ENCODE peak calls at places on chromosomes 1 and 21, in ten cellular contexts. One of them, this sample, is unnamed.

GRCh38 chr1:26161408-26162219 is 2.7 kb downstream of the FAM110D start:
- DNase-seq in fibroblast of pulmonary artery: peak; percentile 45
- DNase-seq in heart right ventricle: peak; percentile 60
- DNase-seq in progenitor cell of endocrine pancreas: peak; percentile 50
- DNase-seq in prostate gland: no peak
- DNase-seq in fibroblast of mammary gland: peak; percentile 25
- DNase-seq in HFF-Myc: no peak
- DNase-seq in upper lobe of right lung: peak; percentile 85
- DNase-seq in coronary artery: no peak
- DNase-seq in OCI-LY7: no peak
- DNase-seq in this sample: no peak

GRCh38 chr1:23367451-23367790 is 2.2 kb downstream of the ZNF436 start:
- DNase-seq in fibroblast of pulmonary artery: no peak
- DNase-seq in heart right ventricle: no peak
- DNase-seq in progenitor cell of endocrine pancreas: no peak
- DNase-seq in prostate gland: no peak
- DNase-seq in fibroblast of mammary gland: no peak
- DNase-seq in HFF-Myc: no peak
- DNase-seq in upper lobe of right lung: no peak
- DNase-seq in coronary artery: no peak
- DNase-seq in OCI-LY7: peak; percentile 22
- DNase-seq in this sample: no peak

GRCh38 chr1:27598288-27598687 is 5.7 kb downstream of the AHDC1 start:
- DNase-seq in fibroblast of pulmonary artery: peak; percentile 60
- DNase-seq in heart right ventricle: peak; percentile 84
- DNase-seq in progenitor cell of endocrine pancreas: no peak
- DNase-seq in prostate gland: no peak
- DNase-seq in fibroblast of mammary gland: no peak
- DNase-seq in HFF-Myc: no peak
- DNase-seq in upper lobe of right lung: no peak
- DNase-seq in coronary artery: no peak
- DNase-seq in OCI-LY7: no peak
- DNase-seq in this sample: no peak

GRCh38 chr21:15566692-15567091 is 163.1 kb upstream of the USP25 start:
- DNase-seq in fibroblast of pulmonary artery: no peak
- DNase-seq in heart right ventricle: no peak
- DNase-seq in progenitor cell of endocrine pancreas: no peak
- DNase-seq in prostate gland: no peak
- DNase-seq in fibroblast of mammary gland: no peak
- DNase-seq in HFF-Myc: no peak
- DNase-seq in upper lobe of right lung: no peak
- DNase-seq in coronary artery: no peak
- DNase-seq in OCI-LY7: no peak
- DNase-seq in this sample: no peak

GRCh38 chr1:100626397-100626796 is 88.5 kb downstream of the GPR88 start:
- DNase-seq in fibroblast of pulmonary artery: no peak
- DNase-seq in heart right ventricle: no peak
- DNase-seq in progenitor cell of endocrine pancreas: no peak
- DNase-seq in prostate gland: no peak
- DNase-seq in fibroblast of mammary gland: peak; percentile 47
- DNase-seq in HFF-Myc: no peak
- DNase-seq in upper lobe of right lung: no peak
- DNase-seq in coronary artery: no peak
- DNase-seq in OCI-LY7: no peak
- DNase-seq in this sample: no peak

GRCh38 chr21:35616090-35616489 is 444.2 kb downstream of the SETD4 start:
- DNase-seq in fibroblast of pulmonary artery: peak; percentile 69
- DNase-seq in heart right ventricle: no peak
- DNase-seq in progenitor cell of endocrine pancreas: no peak
- DNase-seq in prostate gland: no peak
- DNase-seq in fibroblast of mammary gland: peak; percentile 80
- DNase-seq in HFF-Myc: no peak
- DNase-seq in upper lobe of right lung: no peak
- DNase-seq in coronary artery: no peak
- DNase-seq in OCI-LY7: peak; percentile 5
- DNase-seq in this sample: no peak

GRCh38 chr1:201690528-201690927 is 138.4 kb upstream of the IPO9 start:
- DNase-seq in fibroblast of pulmonary artery: no peak
- DNase-seq in heart right ventricle: no peak
- DNase-seq in progenitor cell of endocrine pancreas: no peak
- DNase-seq in prostate gland: no peak
- DNase-seq in fibroblast of mammary gland: no peak
- DNase-seq in HFF-Myc: no peak
- DNase-seq in upper lobe of right lung: no peak
- DNase-seq in coronary artery: no peak
- DNase-seq in OCI-LY7: no peak
- DNase-seq in this sample: no peak

GRCh38 chr1:2785631-2786328 is 15.7 kb downstream of the TTC34 start:
- DNase-seq in fibroblast of pulmonary artery: no peak
- DNase-seq in heart right ventricle: no peak
- DNase-seq in progenitor cell of endocrine pancreas: no peak
- DNase-seq in prostate gland: no peak
- DNase-seq in fibroblast of mammary gland: no peak
- DNase-seq in HFF-Myc: no peak
- DNase-seq in upper lobe of right lung: peak; percentile 60
- DNase-seq in coronary artery: peak; percentile 63
- DNase-seq in OCI-LY7: no peak
- DNase-seq in this sample: peak; percentile 12

GRCh38 chr1:50996083-50996482 is 26.0 kb downstream of the CDKN2C start:
- DNase-seq in fibroblast of pulmonary artery: no peak
- DNase-seq in heart right ventricle: no peak
- DNase-seq in progenitor cell of endocrine pancreas: no peak
- DNase-seq in prostate gland: no peak
- DNase-seq in fibroblast of mammary gland: no peak
- DNase-seq in HFF-Myc: no peak
- DNase-seq in upper lobe of right lung: no peak
- DNase-seq in coronary artery: no peak
- DNase-seq in OCI-LY7: no peak
- DNase-seq in this sample: no peak

GRCh38 chr1:204400893-204401510 is 10.6 kb downstream of the PPP1R15B start:
- DNase-seq in fibroblast of pulmonary artery: no peak
- DNase-seq in heart right ventricle: no peak
- DNase-seq in progenitor cell of endocrine pancreas: no peak
- DNase-seq in prostate gland: no peak
- DNase-seq in fibroblast of mammary gland: no peak
- DNase-seq in HFF-Myc: no peak
- DNase-seq in upper lobe of right lung: no peak
- DNase-seq in coronary artery: no peak
- DNase-seq in OCI-LY7: no peak
- DNase-seq in this sample: no peak

GRCh38 chr1:20551945-20552727 is at the start of gene FAM43B:
- DNase-seq in fibroblast of pulmonary artery: peak; percentile 24
- DNase-seq in heart right ventricle: peak; percentile 84
- DNase-seq in progenitor cell of endocrine pancreas: peak; percentile 49
- DNase-seq in prostate gland: no peak
- DNase-seq in fibroblast of mammary gland: peak; percentile 35
- DNase-seq in HFF-Myc: no peak
- DNase-seq in upper lobe of right lung: peak; percentile 66
- DNase-seq in coronary artery: no peak
- DNase-seq in OCI-LY7: no peak
- DNase-seq in this sample: no peak

GRCh38 chr1:46969014-46969619 is 27.8 kb upstream of the CYP4A11 start:
- DNase-seq in fibroblast of pulmonary artery: no peak
- DNase-seq in heart right ventricle: no peak
- DNase-seq in progenitor cell of endocrine pancreas: no peak
- DNase-seq in prostate gland: no peak
- DNase-seq in fibroblast of mammary gland: no peak
- DNase-seq in HFF-Myc: no peak
- DNase-seq in upper lobe of right lung: no peak
- DNase-seq in coronary artery: no peak
- DNase-seq in OCI-LY7: no peak
- DNase-seq in this sample: no peak
- TF ChIP-seq CTCF in fibroblast of pulmonary artery: no peak
- TF ChIP-seq CTCF in heart right ventricle: no peak
- TF ChIP-seq CTCF in progenitor cell of endocrine pancreas: peak; percentile 36
- TF ChIP-seq CTCF in prostate gland: no peak
- TF ChIP-seq CTCF in fibroblast of mammary gland: no peak
- TF ChIP-seq CTCF in HFF-Myc: no peak
- TF ChIP-seq CTCF in upper lobe of right lung: peak; percentile 24
- TF ChIP-seq CTCF in coronary artery: no peak
- TF ChIP-seq CTCF in OCI-LY7: peak; percentile 55
- TF ChIP-seq CTCF in this sample: no peak

DNA sequence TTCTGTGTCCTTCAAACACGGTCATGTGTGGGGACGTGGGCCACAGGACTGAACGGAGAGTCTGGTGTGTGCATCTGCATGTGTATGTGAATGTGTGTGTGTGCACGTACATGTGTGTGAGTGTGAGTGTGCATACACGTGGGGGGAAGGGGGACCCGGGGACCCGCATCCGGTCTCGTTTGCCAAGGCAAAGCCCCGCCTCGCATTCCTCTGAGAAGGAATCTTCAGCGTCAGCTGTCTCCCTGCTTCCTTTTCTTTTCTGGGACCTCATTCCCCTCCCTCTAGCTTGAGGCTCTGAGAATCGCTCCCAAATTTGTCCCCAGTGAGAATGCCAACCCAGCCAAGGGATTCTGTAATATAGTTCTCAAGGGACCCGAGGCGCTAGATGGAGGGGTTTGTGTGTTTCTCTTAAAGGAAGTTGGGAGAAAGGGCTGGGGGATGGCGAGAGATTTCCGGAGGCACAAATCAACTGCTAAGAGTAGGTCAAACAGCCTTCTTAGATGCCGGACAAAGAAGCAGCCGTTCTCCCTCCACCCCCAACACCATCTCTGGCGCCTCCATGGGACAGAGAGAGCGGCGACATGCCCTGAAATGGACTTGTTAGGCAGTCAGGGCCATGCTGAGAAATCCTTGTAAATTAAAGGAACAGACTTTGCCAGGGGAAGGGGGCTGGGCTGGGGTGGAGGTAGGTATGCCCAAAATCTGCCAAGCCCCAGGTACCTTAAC is 6.6 kb downstream of the IFFO2 start:
- DNase-seq in fibroblast of pulmonary artery: peak; percentile 58
- DNase-seq in heart right ventricle: peak; percentile 64
- DNase-seq in progenitor cell of endocrine pancreas: no peak
- DNase-seq in prostate gland: no peak
- DNase-seq in fibroblast of mammary gland: peak; percentile 36
- DNase-seq in HFF-Myc: no peak
- DNase-seq in upper lobe of right lung: no peak
- DNase-seq in coronary artery: peak; percentile 86
- DNase-seq in OCI-LY7: no peak
- DNase-seq in this sample: no peak
- TF ChIP-seq CTCF in fibroblast of pulmonary artery: peak; percentile 27
- TF ChIP-seq CTCF in heart right ventricle: no peak
- TF ChIP-seq CTCF in progenitor cell of endocrine pancreas: peak; percentile 19
- TF ChIP-seq CTCF in prostate gland: no peak
- TF ChIP-seq CTCF in fibroblast of mammary gland: peak; percentile 5
- TF ChIP-seq CTCF in HFF-Myc: no peak
- TF ChIP-seq CTCF in upper lobe of right lung: peak; percentile 18
- TF ChIP-seq CTCF in coronary artery: peak; percentile 26
- TF ChIP-seq CTCF in OCI-LY7: no peak
- TF ChIP-seq CTCF in this sample: no peak

GRCh38 chr21:27799861-27800260 is 833.0 kb upstream of the ADAMTS5 start:
- DNase-seq in fibroblast of pulmonary artery: no peak
- DNase-seq in heart right ventricle: no peak
- DNase-seq in progenitor cell of endocrine pancreas: no peak
- DNase-seq in prostate gland: no peak
- DNase-seq in fibroblast of mammary gland: peak; percentile 37
- DNase-seq in HFF-Myc: no peak
- DNase-seq in upper lobe of right lung: no peak
- DNase-seq in coronary artery: no peak
- DNase-seq in OCI-LY7: no peak
- DNase-seq in this sample: no peak

GRCh38 chr21:27803571-27803970 is 836.7 kb upstream of the ADAMTS5 start:
- DNase-seq in fibroblast of pulmonary artery: no peak
- DNase-seq in heart right ventricle: no peak
- DNase-seq in progenitor cell of endocrine pancreas: no peak
- DNase-seq in prostate gland: no peak
- DNase-seq in fibroblast of mammary gland: peak; percentile 55
- DNase-seq in HFF-Myc: no peak
- DNase-seq in upper lobe of right lung: no peak
- DNase-seq in coronary artery: no peak
- DNase-seq in OCI-LY7: no peak
- DNase-seq in this sample: no peak

GRCh38 chr21:27804515-27804914 is 837.6 kb upstream of the ADAMTS5 start:
- DNase-seq in fibroblast of pulmonary artery: no peak
- DNase-seq in heart right ventricle: peak; percentile 33
- DNase-seq in progenitor cell of endocrine pancreas: no peak
- DNase-seq in prostate gland: no peak
- DNase-seq in fibroblast of mammary gland: no peak
- DNase-seq in HFF-Myc: no peak
- DNase-seq in upper lobe of right lung: no peak
- DNase-seq in coronary artery: no peak
- DNase-seq in OCI-LY7: no peak
- DNase-seq in this sample: no peak

GRCh38 chr21:27805696-27806095 is 838.8 kb upstream of the ADAMTS5 start:
- DNase-seq in fibroblast of pulmonary artery: no peak
- DNase-seq in heart right ventricle: no peak
- DNase-seq in progenitor cell of endocrine pancreas: no peak
- DNase-seq in prostate gland: no peak
- DNase-seq in fibroblast of mammary gland: no peak
- DNase-seq in HFF-Myc: no peak
- DNase-seq in upper lobe of right lung: no peak
- DNase-seq in coronary artery: no peak
- DNase-seq in OCI-LY7: no peak
- DNase-seq in this sample: no peak

GRCh38 chr21:27802816-27803475 is 836.1 kb upstream of the ADAMTS5 start:
- DNase-seq in fibroblast of pulmonary artery: peak; percentile 51
- DNase-seq in heart right ventricle: peak; percentile 36
- DNase-seq in progenitor cell of endocrine pancreas: no peak
- DNase-seq in prostate gland: peak; percentile 12
- DNase-seq in fibroblast of mammary gland: peak; percentile 60
- DNase-seq in HFF-Myc: no peak
- DNase-seq in upper lobe of right lung: no peak
- DNase-seq in coronary artery: no peak
- DNase-seq in OCI-LY7: peak; percentile 4
- DNase-seq in this sample: no peak
- TF ChIP-seq CTCF in fibroblast of pulmonary artery: peak; percentile 66
- TF ChIP-seq CTCF in heart right ventricle: peak; percentile 60
- TF ChIP-seq CTCF in progenitor cell of endocrine pancreas: peak; percentile 55
- TF ChIP-seq CTCF in prostate gland: peak; percentile 49
- TF ChIP-seq CTCF in fibroblast of mammary gland: peak; percentile 86
- TF ChIP-seq CTCF in HFF-Myc: peak; percentile 67
- TF ChIP-seq CTCF in upper lobe of right lung: peak; percentile 67
- TF ChIP-seq CTCF in coronary artery: no peak
- TF ChIP-seq CTCF in OCI-LY7: peak; percentile 76
- TF ChIP-seq CTCF in this sample: peak; percentile 25

GRCh38 chr1:39922139-39922757 is 20.5 kb upstream of the MYCL start:
- DNase-seq in fibroblast of pulmonary artery: no peak
- DNase-seq in heart right ventricle: no peak
- DNase-seq in progenitor cell of endocrine pancreas: no peak
- DNase-seq in prostate gland: no peak
- DNase-seq in fibroblast of mammary gland: no peak
- DNase-seq in HFF-Myc: no peak
- DNase-seq in upper lobe of right lung: no peak
- DNase-seq in coronary artery: no peak
- DNase-seq in OCI-LY7: no peak
- DNase-seq in this sample: no peak

GRCh38 chr1:39915499-39916129 is 13.9 kb upstream of the MYCL start:
- DNase-seq in fibroblast of pulmonary artery: no peak
- DNase-seq in heart right ventricle: no peak
- DNase-seq in progenitor cell of endocrine pancreas: no peak
- DNase-seq in prostate gland: no peak
- DNase-seq in fibroblast of mammary gland: no peak
- DNase-seq in HFF-Myc: no peak
- DNase-seq in upper lobe of right lung: no peak
- DNase-seq in coronary artery: no peak
- DNase-seq in OCI-LY7: no peak
- DNase-seq in this sample: no peak

GRCh38 chr1:39919545-39919944 is 17.8 kb upstream of the MYCL start:
- DNase-seq in fibroblast of pulmonary artery: peak; percentile 84
- DNase-seq in heart right ventricle: no peak
- DNase-seq in progenitor cell of endocrine pancreas: peak; percentile 23
- DNase-seq in prostate gland: peak; percentile 58
- DNase-seq in fibroblast of mammary gland: peak; percentile 67
- DNase-seq in HFF-Myc: no peak
- DNase-seq in upper lobe of right lung: peak; percentile 77
- DNase-seq in coronary artery: no peak
- DNase-seq in OCI-LY7: peak; percentile 80
- DNase-seq in this sample: no peak

GRCh38 chr1:39917825-39918224 is 16.1 kb upstream of the MYCL start:
- DNase-seq in fibroblast of pulmonary artery: no peak
- DNase-seq in heart right ventricle: no peak
- DNase-seq in progenitor cell of endocrine pancreas: no peak
- DNase-seq in prostate gland: no peak
- DNase-seq in fibroblast of mammary gland: no peak
- DNase-seq in HFF-Myc: no peak
- DNase-seq in upper lobe of right lung: no peak
- DNase-seq in coronary artery: no peak
- DNase-seq in OCI-LY7: no peak
- DNase-seq in this sample: no peak
- TF ChIP-seq CTCF in fibroblast of pulmonary artery: no peak
- TF ChIP-seq CTCF in heart right ventricle: no peak
- TF ChIP-seq CTCF in progenitor cell of endocrine pancreas: no peak
- TF ChIP-seq CTCF in prostate gland: no peak
- TF ChIP-seq CTCF in fibroblast of mammary gland: no peak
- TF ChIP-seq CTCF in HFF-Myc: no peak
- TF ChIP-seq CTCF in upper lobe of right lung: no peak
- TF ChIP-seq CTCF in coronary artery: no peak
- TF ChIP-seq CTCF in OCI-LY7: no peak
- TF ChIP-seq CTCF in this sample: no peak

This sample was measured in natural killer cell.